ENCODE peak calls at places on chromosome 7, in six cellular contexts. H is fibroblast of the aortic adventitia; Q is ecto neural progenitor cell; J is Daoy; C is ovary; W is activated CD4-positive, alpha-beta T cell treated with anti-CD3 and anti-CD28 coated beads, Interleukin-2, amount 50 U/mL, for 1 hour. B is an unnamed sample.

GRCh38 chr7:135994466-135995205 is 17.5 kb upstream of the MTPN start:
- DNase-seq in H (peak), Q (no peak), J (peak), C (no peak), W (no peak), B (no peak)

GRCh38 chr7:80334185-80334584 is 177.7 kb downstream of the GNAT3 start:
- DNase-seq in H (no peak), Q (no peak), J (no peak), C (no peak), W (no peak), B (no peak)

GRCh38 chr7:157674715-157675426 is 338.1 kb downstream of the DNAJB6 start:
- DNase-seq in H (no peak), Q (peak), J (peak), C (no peak), W (no peak), B (no peak)

GRCh38 chr7:97503367-97504094 is 228.4 kb upstream of the TAC1 start:
- DNase-seq in H (no peak), Q (no peak), J (no peak), C (no peak), W (no peak), B (no peak)

GRCh38 chr7:7201583-7202374 is 19.4 kb downstream of the C1GALT1 start:
- DNase-seq in H (no peak), Q (peak), J (no peak), C (no peak), W (peak), B (no peak)

GRCh38 chr7:140212100-140212881 is 35.5 kb upstream of the KDM7A start:
- DNase-seq in H (peak), Q (no peak), J (peak), C (no peak), W (no peak), B (no peak)

GRCh38 chr7:13777242-13777641 is 212.2 kb downstream of the ETV1 start:
- DNase-seq in H (no peak), Q (no peak), J (no peak), C (no peak), W (no peak), B (no peak)

GRCh38 chr7:66557214-66558200 is 71.2 kb upstream of the KCTD7 start:
- DNase-seq in H (peak), Q (peak), J (peak), C (peak), W (peak), B (peak)

GRCh38 chr7:44244282-44244681 is 43.5 kb downstream of the YKT6 start:
- DNase-seq in H (no peak), Q (peak), J (peak), C (no peak), W (peak), B (no peak)

GRCh38 chr7:156005202-156005821 is 193.0 kb upstream of the SHH start:
- DNase-seq in H (no peak), Q (no peak), J (no peak), C (no peak), W (no peak), B (no peak)

GRCh38 chr7:81457858-81458522 is 311.9 kb downstream of the HGF start:
- DNase-seq in H (peak), Q (no peak), J (no peak), C (no peak), W (no peak), B (no peak)

B was measured in NCI-H2029 treated with DMSO at 0.1 percent for 48 hours.